ENCODE peak calls at places on chromosomes 2 and 18, in seven cellular contexts. O is mucosa of descending colon, C is fibroblast of villous mesenchyme, P is astrocyte of the cerebellum, B is AG09309, F is BE2C, X is stomach. R is an unnamed sample.

GRCh38 chr2:133457862-133458261 is 110.4 kb downstream of the NCKAP5 start:
- DNase-seq in O (no peak), C (no peak), P (no peak), B (no peak), F (no peak), X (no peak), R (no peak)

GRCh38 chr18:45870419-45870818 is 44.9 kb downstream of the SIGLEC15 start:
- DNase-seq in O (no peak), C (no peak), P (no peak), B (no peak), F (peak; percentile 5), X (no peak), R (no peak)

GRCh38 chr2:78839259-78839658 is 186.2 kb upstream of the REG3G start:
- DNase-seq in O (no peak), C (no peak), P (peak; percentile 9), B (no peak), F (no peak), X (no peak), R (no peak)

GRCh38 chr2:147170932-147171331 is 673.9 kb upstream of the ACVR2A start:
- DNase-seq in O (no peak), C (no peak), P (no peak), B (no peak), F (no peak), X (no peak), R (no peak)

GRCh38 chr2:86793752-86794151 is 3.0 kb upstream of the CD8A start:
- DNase-seq in O (no peak), C (no peak), P (no peak), B (no peak), F (no peak), X (no peak), R (no peak)

GRCh38 chr2:12169721-12170120 is 423.3 kb downstream of the LPIN1 start:
- DNase-seq in O (no peak), C (peak; percentile 82), P (peak; percentile 60), B (peak; percentile 83), F (no peak), X (no peak), R (peak; percentile 100)

GRCh38 chr18:9417081-9417841 is 58.1 kb upstream of the RALBP1 start:
- DNase-seq in O (no peak), C (peak; percentile 45), P (peak; percentile 61), B (no peak), F (no peak), X (peak; percentile 53), R (peak; percentile 44)

GRCh38 chr2:73264783-73265182 is 19.5 kb downstream of the FBXO41 start:
- DNase-seq in O (no peak), C (no peak), P (no peak), B (no peak), F (no peak), X (no peak), R (no peak)

GRCh38 chr2:158949300-158949699 is 19.1 kb upstream of the TANC1 start:
- DNase-seq in O (no peak), C (no peak), P (no peak), B (no peak), F (no peak), X (no peak), R (no peak)

GRCh38 chr18:76368976-76369375 is 126.1 kb downstream of the ZNF516 start:
- DNase-seq in O (no peak), C (peak; percentile 69), P (no peak), B (no peak), F (no peak), X (no peak), R (no peak)

GRCh38 chr2:794554-795244 is 117.5 kb upstream of the TMEM18 start:
- DNase-seq in O (no peak), C (no peak), P (no peak), B (no peak), F (no peak), X (no peak), R (no peak)

GRCh38 chr2:152587187-152587947 is 129.9 kb downstream of the PRPF40A start:
- DNase-seq in O (no peak), C (peak; percentile 35), P (no peak), B (no peak), F (no peak), X (no peak), R (no peak)

GRCh38 chr2:226424971-226425370 is 374.6 kb downstream of the IRS1 start:
- DNase-seq in O (no peak), C (no peak), P (no peak), B (no peak), F (no peak), X (no peak), R (peak; percentile 93)

GRCh38 chr2:99430614-99431258 is 59.1 kb downstream of the REV1 start:
- DNase-seq in O (no peak), C (peak; percentile 76), P (peak; percentile 83), B (no peak), F (no peak), X (no peak), R (no peak)

GRCh38 chr2:173451137-173451536 is 96.5 kb downstream of the CDCA7 start:
- DNase-seq in O (no peak), C (no peak), P (no peak), B (no peak), F (no peak), X (no peak), R (no peak)

GRCh38 chr2:237968048-237968862 is 1.4 kb downstream of the UBE2F start:
- DNase-seq in O (peak; percentile 31), C (peak; percentile 90), P (no peak), B (peak; percentile 57), F (no peak), X (no peak), R (no peak)
- TF ChIP-seq CTCF in O (no peak), C (no peak), P (no peak), B (no peak), F (peak; percentile 27), X (no peak), R (no peak)

GRCh38 chr2:161424992-161425391 is 8.9 kb downstream of the TBR1 start:
- DNase-seq in O (no peak), C (no peak), P (no peak), B (no peak), F (no peak), X (no peak), R (no peak)

GRCh38 chr2:161424179-161424763 is 8.2 kb downstream of the TBR1 start:
- DNase-seq in O (peak; percentile 20), C (no peak), P (no peak), B (no peak), F (no peak), X (no peak), R (no peak)

GRCh38 chr2:161425966-161426365 is 9.9 kb downstream of the TBR1 start:
- DNase-seq in O (no peak), C (no peak), P (no peak), B (no peak), F (no peak), X (no peak), R (no peak)

GRCh38 chr2:161422812-161423211 is 6.7 kb downstream of the TBR1 start:
- DNase-seq in O (no peak), C (no peak), P (no peak), B (no peak), F (no peak), X (no peak), R (no peak)

DNA sequence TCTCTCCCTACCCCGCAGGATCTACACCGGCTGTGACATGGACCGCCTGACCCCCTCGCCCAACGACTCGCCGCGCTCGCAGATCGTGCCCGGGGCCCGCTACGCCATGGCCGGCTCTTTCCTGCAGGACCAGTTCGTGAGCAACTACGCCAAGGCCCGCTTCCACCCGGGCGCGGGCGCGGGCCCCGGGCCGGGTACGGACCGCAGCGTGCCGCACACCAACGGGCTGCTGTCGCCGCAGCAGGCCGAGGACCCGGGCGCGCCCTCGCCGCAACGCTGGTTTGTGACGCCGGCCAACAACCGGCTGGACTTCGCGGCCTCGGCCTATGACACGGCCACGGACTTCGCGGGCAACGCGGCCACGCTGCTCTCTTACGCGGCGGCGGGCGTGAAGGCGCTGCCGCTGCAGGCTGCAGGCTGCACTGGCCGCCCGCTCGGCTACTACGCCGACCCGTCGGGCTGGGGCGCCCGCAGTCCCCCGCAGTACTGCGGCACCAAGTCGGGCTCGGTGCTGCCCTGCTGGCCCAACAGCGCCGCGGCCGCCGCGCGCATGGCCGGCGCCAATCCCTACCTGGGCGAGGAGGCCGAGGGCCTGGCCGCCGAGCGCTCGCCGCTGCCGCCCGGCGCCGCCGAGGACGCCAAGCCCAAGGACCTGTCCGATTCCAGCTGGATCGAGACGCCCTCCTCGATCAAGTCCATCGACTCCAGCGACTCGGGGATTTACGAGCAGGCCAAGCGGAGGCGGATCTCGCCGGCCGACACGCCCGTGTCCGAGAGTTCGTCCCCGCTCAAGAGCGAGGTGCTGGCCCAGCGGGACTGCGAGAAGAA is 7.5 kb downstream of the TBR1 start:
- DNase-seq in O (peak; percentile 52), C (no peak), P (no peak), B (no peak), F (no peak), X (no peak), R (no peak)
- H3K4me3 ChIP-seq in O (no peak overlapping the region), C (peak overlapping the region; percentile 40), P (peak overlapping the region; percentile 18), B (no peak overlapping the region), F (peak overlapping the region; percentile 26), X (peak overlapping the region; percentile 19), R (no peak overlapping the region)

DNA sequence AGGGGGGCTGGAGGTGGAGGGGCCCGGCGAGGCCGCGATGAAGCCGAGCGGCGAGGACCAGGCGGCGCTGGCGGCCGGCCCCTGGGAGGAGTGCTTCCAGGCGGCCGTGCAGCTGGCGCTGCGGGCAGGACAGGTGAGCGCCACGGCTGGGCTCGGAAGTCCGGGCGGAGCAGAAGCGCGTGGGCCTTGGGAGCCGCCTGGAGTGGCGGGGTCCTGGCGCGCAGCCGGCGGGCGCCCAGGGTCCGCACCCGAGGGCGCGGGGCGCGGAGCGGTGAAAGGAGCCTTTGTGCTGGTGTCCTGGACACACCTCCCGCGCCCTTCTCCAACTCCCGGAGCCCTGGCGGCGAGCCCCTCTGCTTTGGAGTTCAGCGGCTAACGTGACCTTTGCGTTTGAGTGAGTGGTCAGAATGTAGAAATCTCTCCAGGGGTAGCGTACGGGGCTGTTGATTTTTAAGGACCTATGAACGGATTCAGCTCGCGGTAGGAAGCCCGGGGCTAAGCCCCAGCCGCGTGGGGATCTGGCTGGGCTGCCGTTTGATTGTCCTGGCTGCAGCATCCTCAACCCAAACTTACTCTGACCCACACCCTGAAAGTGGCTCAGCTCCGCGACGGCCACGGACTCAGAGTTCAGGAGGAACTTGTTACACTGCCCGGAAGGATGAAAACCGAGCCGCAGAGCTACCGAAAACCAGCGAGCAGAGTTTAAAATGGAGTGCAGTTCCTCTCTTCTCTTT is 493 bp downstream of the IMPA2 start:
- DNase-seq in O (peak; percentile 81), C (peak; percentile 37), P (no peak), B (no peak), F (no peak), X (peak; percentile 55), R (no peak)
- TF ChIP-seq CTCF in O (no peak), C (no peak), P (no peak), B (no peak), F (no peak), X (no peak), R (no peak)

GRCh38 chr18:57431512-57432080 is 3.6 kb upstream of the ONECUT2 start:
- DNase-seq in O (no peak), C (no peak), P (no peak), B (no peak), F (no peak), X (no peak), R (no peak)

GRCh38 chr18:57430166-57430958 is 4.8 kb upstream of the ONECUT2 start:
- DNase-seq in O (no peak), C (no peak), P (no peak), B (no peak), F (no peak), X (no peak), R (no peak)

GRCh38 chr18:57430983-57431382 is 4.2 kb upstream of the ONECUT2 start:
- DNase-seq in O (no peak), C (no peak), P (no peak), B (no peak), F (no peak), X (no peak), R (no peak)

GRCh38 chr18:57428221-57429150 is 6.7 kb upstream of the ONECUT2 start:
- DNase-seq in O (no peak), C (no peak), P (no peak), B (no peak), F (no peak), X (no peak), R (no peak)

GRCh38 chr18:57429607-57430165 is 5.5 kb upstream of the ONECUT2 start:
- DNase-seq in O (no peak), C (no peak), P (no peak), B (no peak), F (no peak), X (no peak), R (no peak)
- H3K4me3 ChIP-seq in O (no peak overlapping the region), C (no peak overlapping the region), P (no peak overlapping the region), B (no peak overlapping the region), F (no peak overlapping the region), X (no peak overlapping the region), R (no peak overlapping the region)